ENCODE peak calls at places on chromosome 22, in four cellular contexts. One of them, this sample, is unnamed.

GRCh38 chr22:46240506-46240905 is 9.6 kb downstream of the CDPF1 start:
- DNase-seq in left lung: no peak
- DNase-seq in IMR-90: no peak
- DNase-seq in ovary: no peak
- DNase-seq in this sample: no peak

GRCh38 chr22:30866811-30867271 is 101.7 kb downstream of the MORC2 start:
- DNase-seq in left lung: peak; percentile 32
- DNase-seq in IMR-90: no peak
- DNase-seq in ovary: no peak
- DNase-seq in this sample: no peak

GRCh38 chr22:43113516-43114251 is 3.1 kb downstream of the BIK start:
- DNase-seq in left lung: no peak
- DNase-seq in IMR-90: no peak
- DNase-seq in ovary: no peak
- DNase-seq in this sample: peak; percentile 57

GRCh38 chr22:41512421-41513194 is 31.7 kb downstream of the POLR3H start:
- DNase-seq in left lung: no peak
- DNase-seq in IMR-90: peak; percentile 70
- DNase-seq in ovary: peak; percentile 71
- DNase-seq in this sample: no peak

GRCh38 chr22:30430933-30431332 is 5.4 kb downstream of the MTFP1 start:
- DNase-seq in left lung: no peak
- DNase-seq in IMR-90: no peak
- DNase-seq in ovary: no peak
- DNase-seq in this sample: no peak

GRCh38 chr22:36493690-36494110 is 12.3 kb upstream of the TXN2 start:
- DNase-seq in left lung: peak; percentile 82
- DNase-seq in IMR-90: no peak
- DNase-seq in ovary: no peak
- DNase-seq in this sample: peak; percentile 69

GRCh38 chr22:38850941-38851849 is 7.4 kb upstream of the NPTXR start:
- DNase-seq in left lung: peak; percentile 34
- DNase-seq in IMR-90: peak; percentile 72
- DNase-seq in ovary: no peak
- DNase-seq in this sample: no peak

GRCh38 chr22:45742866-45743450 is 71.3 kb downstream of the ATXN10 start:
- DNase-seq in left lung: no peak
- DNase-seq in IMR-90: peak; percentile 65
- DNase-seq in ovary: no peak
- DNase-seq in this sample: peak; percentile 78

GRCh38 chr22:28710889-28711285 is 30.7 kb downstream of the CHEK2 start:
- DNase-seq in left lung: no peak
- DNase-seq in IMR-90: peak; percentile 43
- DNase-seq in ovary: no peak
- DNase-seq in this sample: no peak

GRCh38 chr22:36417281-36417686 is 29.5 kb upstream of the MYH9 start:
- DNase-seq in left lung: no peak
- DNase-seq in IMR-90: peak; percentile 73
- DNase-seq in ovary: no peak
- DNase-seq in this sample: peak; percentile 69

GRCh38 chr22:38257650-38258246 is 15.1 kb downstream of the TMEM184B start:
- DNase-seq in left lung: no peak
- DNase-seq in IMR-90: no peak
- DNase-seq in ovary: peak; percentile 74
- DNase-seq in this sample: no peak

GRCh38 chr22:36381513-36382079 is 6.2 kb downstream of the MYH9 start:
- DNase-seq in left lung: no peak
- DNase-seq in IMR-90: peak; percentile 7
- DNase-seq in ovary: no peak
- DNase-seq in this sample: no peak

GRCh38 chr22:29855611-29856181 is 17.6 kb upstream of the ASCC2 start:
- DNase-seq in left lung: no peak
- DNase-seq in IMR-90: no peak
- DNase-seq in ovary: no peak
- DNase-seq in this sample: no peak

GRCh38 chr22:37126882-37127281 is 17.4 kb upstream of the TMPRSS6 start:
- DNase-seq in left lung: no peak
- DNase-seq in IMR-90: no peak
- DNase-seq in ovary: no peak
- DNase-seq in this sample: no peak

GRCh38 chr22:49662681-49663080 is 165.0 kb downstream of the BRD1 start:
- DNase-seq in left lung: peak; percentile 76
- DNase-seq in IMR-90: no peak
- DNase-seq in ovary: peak; percentile 6
- DNase-seq in this sample: peak; percentile 28

GRCh38 chr22:19875061-19875530 is 20.4 kb upstream of the GNB1L start:
- DNase-seq in left lung: peak; percentile 67
- DNase-seq in IMR-90: no peak
- DNase-seq in ovary: peak; percentile 13
- DNase-seq in this sample: no peak

GRCh38 chr22:47371263-47372090 is 609.0 kb downstream of the TBC1D22A start:
- DNase-seq in left lung: peak; percentile 41
- DNase-seq in IMR-90: no peak
- DNase-seq in ovary: no peak
- DNase-seq in this sample: peak; percentile 34

GRCh38 chr22:17867160-17867785 is 93.0 kb upstream of the BID start:
- DNase-seq in left lung: peak; percentile 47
- DNase-seq in IMR-90: no peak
- DNase-seq in ovary: peak; percentile 51
- DNase-seq in this sample: no peak

GRCh38 chr22:47092896-47093311 is 330.5 kb downstream of the TBC1D22A start:
- DNase-seq in left lung: no peak
- DNase-seq in IMR-90: peak; percentile 67
- DNase-seq in ovary: no peak
- DNase-seq in this sample: no peak

GRCh38 chr22:43411981-43412807 is at the start of gene MPPED1:
- DNase-seq in left lung: no peak
- DNase-seq in IMR-90: no peak
- DNase-seq in ovary: peak; percentile 52
- DNase-seq in this sample: no peak

GRCh38 chr22:47965896-47966295 is 1203.4 kb downstream of the TBC1D22A start:
- DNase-seq in left lung: no peak
- DNase-seq in IMR-90: no peak
- DNase-seq in ovary: no peak
- DNase-seq in this sample: no peak

GRCh38 chr22:16970446-16970845 is 37.6 kb downstream of the GAB4 start:
- DNase-seq in left lung: no peak
- DNase-seq in IMR-90: no peak
- DNase-seq in ovary: no peak
- DNase-seq in this sample: no peak

GRCh38 chr22:42617155-42617983 is 2.7 kb upstream of the POLDIP3 start:
- DNase-seq in left lung: no peak
- DNase-seq in IMR-90: no peak
- DNase-seq in ovary: no peak
- DNase-seq in this sample: no peak

GRCh38 chr22:30010789-30011405 is 69.4 kb upstream of the HORMAD2 start:
- DNase-seq in left lung: no peak
- DNase-seq in IMR-90: peak; percentile 77
- DNase-seq in ovary: no peak
- DNase-seq in this sample: no peak

GRCh38 chr22:26981520-26981919 is 324.1 kb downstream of the MIAT start:
- DNase-seq in left lung: no peak
- DNase-seq in IMR-90: no peak
- DNase-seq in ovary: peak; percentile 42
- DNase-seq in this sample: no peak

GRCh38 chr22:27463121-27463520 is 338.4 kb downstream of the MN1 start:
- DNase-seq in left lung: no peak
- DNase-seq in IMR-90: no peak
- DNase-seq in ovary: no peak
- DNase-seq in this sample: no peak

GRCh38 chr22:49524362-49524761 is 303.3 kb downstream of the BRD1 start:
- DNase-seq in left lung: no peak
- DNase-seq in IMR-90: no peak
- DNase-seq in ovary: no peak
- DNase-seq in this sample: no peak